ENCODE peak calls at places on chromosome 22, in ten cellular contexts. T, H, E, B, Z, G, U, O, I and P are unnamed samples.

GRCh38 chr22:20450551-20450906 is 12.9 kb upstream of the SCARF2 start:
- DNase-seq in T (no peak), H (no peak), E (no peak), B (no peak), Z (no peak), G (no peak), U (no peak), O (no peak), I (no peak), P (no peak)

GRCh38 chr22:35352214-35353111 is 28.4 kb upstream of the HMOX1 start:
- DNase-seq in T (no peak), H (no peak), E (no peak), B (no peak), Z (no peak), G (peak), U (no peak), O (no peak), I (peak), P (peak)

GRCh38 chr22:41910050-41910598 is 4.8 kb downstream of the SHISA8 start:
- DNase-seq in T (no peak), H (no peak), E (no peak), B (no peak), Z (no peak), G (peak), U (no peak), O (no peak), I (peak), P (peak)

GRCh38 chr22:26888887-26889286 is 231.5 kb downstream of the MIAT start:
- DNase-seq in T (no peak), H (no peak), E (no peak), B (no peak), Z (no peak), G (no peak), U (no peak), O (no peak), I (no peak), P (no peak)

GRCh38 chr22:32338757-32339156 is 18.9 kb upstream of the RFPL3 start:
- DNase-seq in T (no peak), H (no peak), E (no peak), B (no peak), Z (no peak), G (no peak), U (no peak), O (no peak), I (no peak), P (no peak)

GRCh38 chr22:46661221-46661851 is 41.1 kb downstream of the GRAMD4 start:
- DNase-seq in T (no peak), H (no peak), E (no peak), B (peak), Z (no peak), G (no peak), U (no peak), O (peak), I (peak), P (no peak)

GRCh38 chr22:19841641-19842385 is 12.9 kb downstream of the GNB1L start:
- DNase-seq in T (no peak), H (no peak), E (no peak), B (no peak), Z (no peak), G (no peak), U (no peak), O (no peak), I (no peak), P (no peak)

GRCh38 chr22:31952459-31952858 is 8.1 kb downstream of the YWHAH start:
- DNase-seq in T (peak), H (peak), E (no peak), B (no peak), Z (no peak), G (no peak), U (no peak), O (no peak), I (no peak), P (no peak)

GRCh38 chr22:48315415-48316244 is 1512.0 kb downstream of the BRD1 start:
- DNase-seq in T (no peak), H (no peak), E (no peak), B (no peak), Z (no peak), G (no peak), U (no peak), O (no peak), I (no peak), P (no peak)

GRCh38 chr22:44530106-44530505 is 32.1 kb upstream of the RTL6 start:
- DNase-seq in T (no peak), H (no peak), E (no peak), B (no peak), Z (no peak), G (no peak), U (no peak), O (no peak), I (no peak), P (no peak)

GRCh38 chr22:32023251-32023827 is 19.7 kb upstream of the SLC5A1 start:
- DNase-seq in T (no peak), H (no peak), E (peak), B (no peak), Z (no peak), G (no peak), U (no peak), O (no peak), I (no peak), P (no peak)